ENCODE peak calls at places on chromosome 5, in six cellular contexts. D is stomach, B is sigmoid colon, Z is foreskin fibroblast, U is cardiac fibroblast, Q is IMR-90. R is an unnamed sample.

GRCh38 chr5:151248651-151249050 is 4.3 kb upstream of the GM2A start:
- DNase-seq in B (no peak), U (no peak), Q (no peak), Z (no peak), D (no peak), R (no peak)

GRCh38 chr5:25754895-25755294 is 1110.1 kb upstream of the CDH10 start:
- DNase-seq in U (peak; percentile 2), Z (no peak), D (no peak), B (no peak), Q (no peak), R (peak; percentile 1)

GRCh38 chr5:178590141-178590923 is at the start of gene COL23A1:
- DNase-seq in Q (peak; percentile 43), Z (peak; percentile 37), U (peak; percentile 47), B (peak; percentile 77), D (peak; percentile 28), R (peak; percentile 53)

GRCh38 chr5:173065155-173065554 is 9.0 kb downstream of the CREBRF start:
- DNase-seq in D (no peak), U (no peak), Z (no peak), B (no peak), Q (no peak), R (no peak)

GRCh38 chr5:151671979-151672378 is 14.7 kb downstream of the SPARC start:
- DNase-seq in D (no peak), Z (peak; percentile 73), B (no peak), U (peak; percentile 91), Q (peak; percentile 63), R (no peak)

GRCh38 chr5:168372351-168372946 is 81.0 kb downstream of the WWC1 start:
- DNase-seq in D (no peak), U (no peak), B (no peak), Q (no peak), Z (no peak), R (no peak)

GRCh38 chr5:93497101-93497500 is 83.9 kb downstream of the NR2F1-AS1 start:
- DNase-seq in Z (no peak), D (no peak), U (peak; percentile 83), Q (peak; percentile 83), B (no peak), R (peak; percentile 71)

GRCh38 chr5:83711982-83712601 is 8.6 kb downstream of the HAPLN1 start:
- DNase-seq in Z (peak; percentile 14), Q (peak; percentile 35), D (peak; percentile 35), U (peak; percentile 71), B (no peak), R (peak; percentile 54)

GRCh38 chr5:149452007-149452664 is 73.0 kb upstream of the IL17B start:
- DNase-seq in B (peak; percentile 77), Q (peak; percentile 53), D (peak; percentile 84), U (peak; percentile 78), Z (no peak), R (peak; percentile 50)

GRCh38 chr5:122766130-122766529 is 8.8 kb upstream of the SNX2 start:
- DNase-seq in D (no peak), Z (no peak), Q (no peak), B (no peak), U (no peak), R (no peak)

GRCh38 chr5:13276143-13276542 is 668.3 kb downstream of the DNAH5 start:
- DNase-seq in Z (no peak), U (no peak), D (no peak), Q (no peak), B (no peak), R (no peak)

GRCh38 chr5:53276825-53277224 is 167.3 kb upstream of the MOCS2 start:
- DNase-seq in B (no peak), Q (peak; percentile 54), D (no peak), U (peak; percentile 39), Z (peak; percentile 43), R (no peak)

GRCh38 chr5:63961598-63962161 is 565 bp downstream of the HTR1A start:
- DNase-seq in Z (no peak), B (no peak), Q (no peak), D (no peak), U (no peak), R (no peak)

GRCh38 chr5:59099270-59099994 is 516.6 kb downstream of the RAB3C start:
- DNase-seq in Z (peak; percentile 81), U (peak; percentile 91), D (no peak), B (no peak), Q (peak; percentile 96), R (peak; percentile 89)

GRCh38 chr5:167820266-167820988 is 471.0 kb upstream of the WWC1 start:
- DNase-seq in D (no peak), U (no peak), B (no peak), Q (no peak), Z (no peak), R (peak; percentile 41)

GRCh38 chr5:91151947-91152346 is 231.2 kb downstream of the ARRDC3 start:
- DNase-seq in U (peak; percentile 97), B (peak; percentile 82), D (peak; percentile 52), Z (peak; percentile 70), Q (peak; percentile 90), R (peak; percentile 75)

GRCh38 chr5:74432240-74432639 is 208.3 kb downstream of the ENC1 start:
- DNase-seq in B (no peak), Q (no peak), U (no peak), Z (no peak), D (peak; percentile 59), R (no peak)

GRCh38 chr5:168477060-168477459 is 9.2 kb upstream of the RARS1 start:
- DNase-seq in Q (peak; percentile 78), D (no peak), U (peak; percentile 43), Z (no peak), B (no peak), R (peak; percentile 74)

GRCh38 chr5:114524221-114524620 is 162.4 kb downstream of the KCNN2 start:
- DNase-seq in Z (no peak), D (no peak), Q (no peak), U (no peak), B (no peak), R (no peak)

GRCh38 chr5:108001222-108001621 is 330.5 kb upstream of the EFNA5 start:
- DNase-seq in Q (no peak), U (no peak), B (no peak), Z (no peak), D (no peak), R (no peak)

GRCh38 chr5:860506-861150 is 9.8 kb upstream of the ZDHHC11 start:
- DNase-seq in D (no peak), Z (no peak), Q (no peak), U (no peak), B (no peak), R (no peak)

GRCh38 chr5:172871982-172872381 is 37.9 kb downstream of the ERGIC1 start:
- DNase-seq in Q (peak; percentile 52), U (peak; percentile 70), D (no peak), Z (no peak), B (no peak), R (peak; percentile 53)

GRCh38 chr5:103511554-103511885 is 51.1 kb downstream of the NUDT12 start:
- DNase-seq in D (no peak), B (no peak), Z (peak; percentile 46), U (peak; percentile 86), Q (no peak), R (peak; percentile 31)

GRCh38 chr5:113219695-113220094 is 215.1 kb downstream of the TSSK1B start:
- DNase-seq in Z (no peak), Q (no peak), D (no peak), B (no peak), U (no peak), R (no peak)

GRCh38 chr5:10866913-10867312 is 105.9 kb upstream of the DAP start:
- DNase-seq in D (no peak), U (no peak), Q (peak; percentile 18), B (no peak), Z (no peak), R (no peak)
- TF ChIP-seq CTCF in D (no peak), U (no peak), Q (peak; percentile 40), B (no peak), Z (no peak), R (peak; percentile 39)

GRCh38 chr5:67222243-67223033 is 25.8 kb upstream of the CD180 start:
- DNase-seq in D (no peak), Q (no peak), B (no peak), Z (no peak), U (no peak), R (no peak)
- H3K4me3 ChIP-seq in D (no peak overlapping the region), Q (no peak overlapping the region), B (no peak overlapping the region), Z (no peak overlapping the region), U (no peak overlapping the region), R (no peak overlapping the region)

GRCh38 chr5:159610966-159611579 is 280.8 kb upstream of the IL12B start:
- DNase-seq in D (no peak), Z (no peak), U (no peak), Q (no peak), B (no peak), R (no peak)

GRCh38 chr5:159619826-159620225 is 289.5 kb upstream of the IL12B start:
- DNase-seq in Q (no peak), D (no peak), B (no peak), U (no peak), Z (no peak), R (no peak)

GRCh38 chr5:159620853-159621540 is 290.7 kb upstream of the IL12B start:
- DNase-seq in Q (no peak), U (no peak), Z (no peak), B (no peak), D (no peak), R (no peak)

GRCh38 chr5:159616967-159617366 is 286.7 kb upstream of the IL12B start:
- DNase-seq in Z (peak; percentile 37), B (no peak), D (no peak), Q (peak; percentile 16), U (peak; percentile 60), R (peak; percentile 54)
- TF ChIP-seq CTCF in Z (no peak), B (no peak), D (no peak), Q (no peak), U (no peak), R (no peak)

DNA sequence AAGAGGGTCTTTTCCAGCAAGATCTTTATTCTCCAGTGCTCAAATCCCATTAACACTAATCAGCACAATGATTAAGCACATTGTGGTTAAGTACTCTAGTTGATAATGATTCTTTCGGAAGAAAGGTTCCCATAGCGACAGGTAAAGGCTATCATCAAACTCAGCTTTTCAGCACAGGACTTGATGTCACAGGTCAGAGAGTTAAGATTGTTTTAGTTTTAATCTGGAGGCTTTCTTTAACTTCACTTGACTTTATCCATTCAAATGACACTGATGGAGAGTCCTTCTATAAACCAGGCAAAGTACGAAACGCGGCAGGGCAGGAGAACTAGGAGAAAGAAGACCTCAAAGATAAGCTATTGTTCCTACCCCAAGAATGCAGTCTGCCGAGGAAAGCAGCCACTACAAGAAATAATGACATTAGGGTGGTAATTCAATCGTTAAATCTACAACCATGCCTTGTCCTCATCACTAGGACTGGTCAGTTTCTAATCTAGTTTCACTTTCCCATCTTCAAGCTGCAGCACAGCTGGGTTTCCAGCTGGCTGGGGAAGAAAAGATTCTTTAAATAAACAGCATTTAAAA is 4.6 kb downstream of the NRG2 start:
- DNase-seq in D (no peak), B (no peak), U (peak; percentile 36), Z (peak; percentile 18), Q (peak; percentile 50), R (peak; percentile 70)
- H3K4me3 ChIP-seq in D (peak overlapping the region; percentile 46), B (peak overlapping the region; percentile 27), U (peak overlapping the region; percentile 11), Z (peak overlapping the region; percentile 62), Q (peak overlapping the region; percentile 100), R (peak overlapping the region; percentile 40)

GRCh38 chr5:169548315-169548714 is 35.3 kb upstream of the SPDL1 start:
- DNase-seq in B (no peak), Z (peak; percentile 45), Q (peak; percentile 24), U (peak; percentile 73), D (no peak), R (peak; percentile 52)
- TF ChIP-seq CTCF in B (peak; percentile 36), Z (peak; percentile 56), Q (peak; percentile 48), U (peak; percentile 57), D (no peak), R (peak; percentile 28)